ENCODE peak calls at places on chromosomes 11 and 22, in four cellular contexts. Y is lower lobe of right lung, L is fibroblast of lung, M is transverse colon. K is an unnamed sample.

GRCh38 chr22:41951898-41952474 is at the start of gene SMIM45:
- DNase-seq in L (no peak), Y (no peak), M (no peak), K (no peak)

GRCh38 chr22:46061431-46062231 is 84.7 kb upstream of the WNT7B start:
- DNase-seq in L (no peak), Y (peak), M (peak), K (no peak)

GRCh38 chr11:68328374-68329091 is 16.1 kb downstream of the LRP5 start:
- DNase-seq in L (no peak), Y (no peak), M (peak), K (no peak)

GRCh38 chr22:32112380-32112779 is 46.7 kb downstream of the C22orf42 start:
- DNase-seq in Y (no peak), M (no peak), L (no peak), K (no peak)

GRCh38 chr11:131511794-131512193 is 141.4 kb downstream of the NTM start:
- DNase-seq in L (no peak), Y (no peak), M (peak), K (peak)

GRCh38 chr11:71235719-71236118 is 16.7 kb downstream of the SHANK2 start:
- DNase-seq in Y (peak), L (no peak), M (no peak), K (no peak)

GRCh38 chr11:73766763-73767162 is 5.9 kb upstream of the RAB6A start:
- DNase-seq in L (no peak), Y (no peak), M (no peak), K (no peak)

GRCh38 chr11:11552688-11553087 is 69.1 kb downstream of the GALNT18 start:
- DNase-seq in M (peak), L (no peak), Y (peak), K (no peak)

GRCh38 chr11:78310500-78310909 is 107.1 kb downstream of the GAB2 start:
- DNase-seq in M (peak), L (peak), Y (no peak), K (peak)

GRCh38 chr11:70122490-70123198 is 44.5 kb downstream of the ANO1 start:
- DNase-seq in L (no peak), Y (no peak), M (no peak), K (no peak)

GRCh38 chr11:30445056-30445455 is 122.2 kb downstream of the ARL14EP start:
- DNase-seq in M (no peak), L (no peak), Y (no peak), K (no peak)

GRCh38 chr22:33969052-33969451 is 48.8 kb upstream of the LARGE1 start:
- DNase-seq in L (no peak), M (no peak), Y (no peak), K (no peak)

GRCh38 chr11:80632691-80633090 is 1191.9 kb upstream of the TENM4 start:
- DNase-seq in Y (no peak), L (no peak), M (no peak), K (no peak)

GRCh38 chr11:62974848-62975522 is 9.8 kb downstream of the SLC22A6 start:
- DNase-seq in Y (no peak), L (no peak), M (peak), K (no peak)

GRCh38 chr11:30992513-30992849 is 377.1 kb downstream of the DCDC1 start:
- DNase-seq in L (no peak), M (no peak), Y (no peak), K (no peak)

GRCh38 chr22:21051145-21051835 is 5.5 kb downstream of the LRRC74B start:
- DNase-seq in L (no peak), Y (no peak), M (no peak), K (no peak)

GRCh38 chr11:68855205-68855978 is 13.7 kb upstream of the CPT1A start:
- DNase-seq in M (peak), L (no peak), Y (peak), K (peak)

GRCh38 chr11:106679633-106680032 is 338.6 kb downstream of the GUCY1A2 start:
- DNase-seq in L (no peak), Y (no peak), M (no peak), K (no peak)

GRCh38 chr22:47232197-47232596 is 469.7 kb downstream of the TBC1D22A start:
- DNase-seq in Y (no peak), M (no peak), L (no peak), K (no peak)

GRCh38 chr11:111961389-111962300 is 24.5 kb downstream of the DIXDC1 start:
- DNase-seq in M (no peak), Y (no peak), L (no peak), K (no peak)

GRCh38 chr11:60993611-60994010 is 22.1 kb downstream of the CD6 start:
- DNase-seq in M (no peak), Y (no peak), L (no peak), K (no peak)

GRCh38 chr22:39041908-39042307 is 1.2 kb downstream of the APOBEC3F start:
- DNase-seq in Y (no peak), L (no peak), M (no peak), K (no peak)
- H3K4me3 ChIP-seq in Y (peak), L (no peak), M (no peak), K (no peak)

DNA sequence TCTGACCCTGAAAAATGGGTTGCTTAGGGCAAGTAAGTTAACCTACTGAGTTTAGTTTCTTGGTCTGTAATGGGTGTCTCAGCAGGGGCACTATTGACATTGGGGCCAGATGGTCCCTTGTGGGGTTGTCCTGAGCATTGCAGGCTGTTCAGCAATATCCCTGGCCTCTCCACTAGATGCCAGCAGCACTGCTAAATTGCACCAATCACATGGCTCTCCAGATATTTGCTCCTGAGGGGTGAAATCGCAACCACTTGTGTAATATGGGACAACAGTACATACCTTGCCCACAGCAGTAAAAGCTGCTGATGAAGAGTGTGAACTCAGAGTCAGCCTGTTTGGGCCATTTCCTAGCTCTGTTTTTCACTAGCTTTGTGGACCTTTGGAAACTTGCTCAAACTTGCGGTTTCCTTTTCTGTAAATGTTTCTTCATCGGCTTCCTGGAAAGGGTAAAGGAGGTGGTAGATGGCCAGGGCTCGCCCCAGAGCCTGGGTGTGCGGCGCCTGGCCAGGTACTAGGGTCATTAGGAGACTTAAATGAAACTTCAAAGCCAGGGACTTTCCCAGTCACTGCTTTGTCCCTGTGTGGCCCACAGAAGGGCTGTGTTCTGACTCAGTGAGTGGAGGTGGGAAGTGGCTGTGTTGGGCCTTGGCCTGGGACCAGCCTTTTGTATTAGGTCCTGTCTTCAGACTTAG is 13.0 kb downstream of the NCF4 start:
- DNase-seq in L (peak), M (peak), Y (peak), K (peak)
- TF ChIP-seq CTCF in L (peak), M (peak), Y (peak), K (peak)

DNA sequence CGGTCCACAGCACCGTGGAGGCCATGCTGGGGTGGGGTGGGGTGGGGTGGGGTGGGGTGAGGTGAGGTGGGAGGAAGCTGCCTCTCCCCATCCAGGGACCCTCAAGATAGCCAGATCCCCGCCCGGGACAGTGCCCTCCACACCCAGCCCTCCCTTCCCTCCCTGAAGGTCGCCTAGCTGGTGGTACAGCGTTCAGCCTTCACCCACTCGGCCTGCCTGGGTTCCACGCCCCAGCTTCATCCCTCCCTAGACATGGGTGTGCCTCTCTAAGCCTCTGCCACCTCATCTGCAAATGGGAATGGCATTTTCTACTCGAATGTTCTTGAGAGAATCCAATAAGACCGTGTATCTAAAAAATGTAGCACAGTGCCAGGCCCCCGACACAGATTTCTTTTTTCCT is 17.8 kb downstream of the KCTD17 start:
- DNase-seq in Y (no peak), M (no peak), L (no peak), K (no peak)
- H3K4me3 ChIP-seq in Y (no peak), M (no peak), L (no peak), K (no peak)

GRCh38 chr11:59200421-59200746 is 12.3 kb downstream of the MPEG1 start:
- DNase-seq in L (no peak), Y (no peak), M (no peak), K (no peak)
- TF ChIP-seq CTCF in L (no peak), Y (no peak), M (no peak), K (no peak)

GRCh38 chr11:128735935-128736610 is 42.2 kb downstream of the FLI1 start:
- DNase-seq in L (no peak), Y (no peak), M (no peak), K (no peak)

GRCh38 chr11:128737704-128738103 is 43.8 kb downstream of the FLI1 start:
- DNase-seq in Y (no peak), L (no peak), M (no peak), K (no peak)

GRCh38 chr11:128733440-128734115 is 39.7 kb downstream of the FLI1 start:
- DNase-seq in Y (no peak), L (peak), M (peak), K (no peak)

GRCh38 chr11:128732471-128733277 is 38.8 kb downstream of the FLI1 start:
- DNase-seq in M (no peak), L (no peak), Y (no peak), K (no peak)

GRCh38 chr11:128734439-128735224 is 40.8 kb downstream of the FLI1 start:
- DNase-seq in M (peak), Y (peak), L (no peak), K (no peak)
- H3K4me3 ChIP-seq in M (no peak), Y (no peak), L (no peak), K (no peak)

DNA sequence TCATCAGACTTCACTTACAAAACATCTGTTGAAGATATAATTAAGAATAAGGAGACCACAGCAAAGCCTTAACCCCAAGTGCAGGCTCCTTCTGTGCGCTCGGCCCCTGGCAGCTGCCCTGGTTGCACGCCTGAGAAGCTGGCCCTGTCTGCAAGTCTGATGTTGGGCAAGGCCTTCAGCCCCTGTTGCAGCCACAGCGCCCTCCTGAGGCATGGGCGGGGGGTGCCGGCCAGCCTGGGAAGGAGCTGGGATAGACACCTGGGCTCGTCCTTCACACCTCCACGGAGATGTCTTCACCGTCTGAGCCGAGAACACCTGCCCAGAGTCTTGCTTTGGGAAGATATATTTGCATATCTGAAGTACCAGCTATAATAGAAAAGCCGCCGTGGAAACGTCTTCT is 104.1 kb downstream of the MPPED1 start:
- DNase-seq in L (no peak), Y (peak), M (no peak), K (no peak)
- TF ChIP-seq CTCF in L (no peak), Y (no peak), M (no peak), K (no peak)